ENCODE peak calls at places on chromosomes 11 and 22, in nine cellular contexts. I is GM04504; S is AG08396; R is stimulated activated CD4-positive, alpha-beta T cell treated with anti-CD3 and anti-CD28 coated beads, TNF-alpha, amount 100 ng/mL, for 48 hours; M is KBM-7; W is NCI-H774; N is RWPE1; C is RPMI7951; Z is hippocampal formation. F is an unnamed sample.

GRCh38 chr11:111882202-111882601 is 2.9 kb downstream of the CFAP68 start:
- DNase-seq in I (no peak), S (no peak), R (no peak), M (no peak), W (no peak), N (no peak), C (no peak), Z (no peak), F (no peak)

GRCh38 chr11:94025695-94026394 is 4.7 kb downstream of the HEPHL1 start:
- DNase-seq in I (no peak), S (no peak), R (no peak), M (no peak), W (no peak), N (no peak), C (peak; percentile 60), Z (no peak), F (no peak)

GRCh38 chr22:47816121-47816915 is 1053.9 kb downstream of the TBC1D22A start:
- DNase-seq in I (no peak), S (no peak), R (no peak), M (no peak), W (no peak), N (no peak), C (no peak), Z (no peak), F (no peak)

GRCh38 chr11:124276081-124276480 is 19.9 kb downstream of the OR8G5 start:
- DNase-seq in I (no peak), S (peak; percentile 6), R (no peak), M (peak; percentile 35), W (no peak), N (no peak), C (peak; percentile 91), Z (no peak), F (no peak)

GRCh38 chr11:75482310-75482606 is 43.5 kb downstream of the GDPD5 start:
- DNase-seq in I (no peak), S (no peak), R (no peak), M (no peak), W (no peak), N (no peak), C (no peak), Z (no peak), F (no peak)

GRCh38 chr11:1117970-1118369 is 39.8 kb upstream of the MUC5AC start:
- DNase-seq in I (no peak), S (no peak), R (no peak), M (no peak), W (no peak), N (no peak), C (no peak), Z (no peak), F (no peak)

GRCh38 chr22:25630446-25630845 is 66.0 kb downstream of the GRK3 start:
- DNase-seq in I (no peak), S (no peak), R (no peak), M (no peak), W (no peak), N (no peak), C (no peak), Z (no peak), F (peak; percentile 28)

GRCh38 chr22:32852346-32853251 is 51.1 kb downstream of the TIMP3 start:
- DNase-seq in I (no peak), S (no peak), R (no peak), M (no peak), W (no peak), N (no peak), C (no peak), Z (no peak), F (no peak)

GRCh38 chr22:46582281-46582811 is 37.8 kb upstream of the GRAMD4 start:
- DNase-seq in I (no peak), S (no peak), R (no peak), M (no peak), W (no peak), N (no peak), C (no peak), Z (no peak), F (no peak)

GRCh38 chr11:61349189-61349751 is 12.4 kb downstream of the CYB561A3 start:
- DNase-seq in I (no peak), S (no peak), R (no peak), M (no peak), W (no peak), N (no peak), C (peak; percentile 86), Z (no peak), F (no peak)

GRCh38 chr11:282630-283360 is 4.6 kb downstream of the NLRP6 start:
- DNase-seq in I (no peak), S (no peak), R (no peak), M (no peak), W (no peak), N (no peak), C (no peak), Z (no peak), F (no peak)

GRCh38 chr11:7573558-7574296 is 59.9 kb downstream of the PPFIBP2 start:
- DNase-seq in I (no peak), S (no peak), R (no peak), M (no peak), W (no peak), N (no peak), C (no peak), Z (no peak), F (no peak)

GRCh38 chr11:15635501-15635900 is 520.8 kb downstream of the INSC start:
- DNase-seq in I (no peak), S (no peak), R (no peak), M (no peak), W (no peak), N (no peak), C (no peak), Z (no peak), F (no peak)